ENCODE peak calls at places on chromosomes 6 and 20, in five cellular contexts. O, V, H, P and A are unnamed samples.

GRCh38 chr20:49276201-49276894 is 1.5 kb downstream of the ZNFX1 start:
- DNase-seq in O (no peak), V (no peak), H (no peak), P (no peak), A (no peak)

GRCh38 chr6:79610301-79611009 is 20.7 kb upstream of the SH3BGRL2 start:
- DNase-seq in O (no peak), V (no peak), H (no peak), P (no peak), A (no peak)

GRCh38 chr6:56368484-56368883 is 121.1 kb upstream of the COL21A1 start:
- DNase-seq in O (no peak), V (no peak), H (no peak), P (peak), A (no peak)

GRCh38 chr20:49207071-49207470 is 12.1 kb upstream of the DDX27 start:
- DNase-seq in O (peak), V (peak), H (no peak), P (peak), A (peak)

GRCh38 chr6:158649289-158650143 is at the start of gene SYTL3:
- DNase-seq in O (no peak), V (no peak), H (peak), P (no peak), A (no peak)

GRCh38 chr6:36605102-36605501 is 10.9 kb downstream of the SRSF3 start:
- DNase-seq in O (no peak), V (no peak), H (no peak), P (no peak), A (peak)

GRCh38 chr6:35754452-35755321 is 17.9 kb downstream of the ARMC12 start:
- DNase-seq in O (no peak), V (no peak), H (no peak), P (no peak), A (no peak)

GRCh38 chr20:1757606-1758507 is 100.3 kb upstream of the SIRPG start:
- DNase-seq in O (no peak), V (no peak), H (no peak), P (no peak), A (no peak)

GRCh38 chr20:22944936-22945335 is 90.2 kb upstream of the SSTR4 start:
- DNase-seq in O (no peak), V (no peak), H (no peak), P (no peak), A (no peak)

GRCh38 chr6:127131772-127132171 is 13.3 kb downstream of the RSPO3 start:
- DNase-seq in O (no peak), V (no peak), H (no peak), P (no peak), A (no peak)

GRCh38 chr20:31861346-31862156 is 8.8 kb downstream of the DUSP15 start:
- DNase-seq in O (peak), V (peak), H (no peak), P (peak), A (peak)

GRCh38 chr6:73798592-73798991 is 102.6 kb downstream of the CD109 start:
- DNase-seq in O (peak), V (no peak), H (no peak), P (peak), A (peak)

GRCh38 chr20:59667981-59668515 is 63.7 kb downstream of the PHACTR3 start:
- DNase-seq in O (no peak), V (no peak), H (no peak), P (no peak), A (no peak)

GRCh38 chr6:166707045-166707444 is 80.0 kb upstream of the RPS6KA2 start:
- DNase-seq in O (peak), V (peak), H (no peak), P (peak), A (peak)

GRCh38 chr6:118542184-118542952 is 5.7 kb upstream of the PLN start:
- DNase-seq in O (no peak), V (no peak), H (no peak), P (no peak), A (no peak)

GRCh38 chr6:2834262-2834661 is 7.4 kb downstream of the SERPINB1 start:
- DNase-seq in O (no peak), V (no peak), H (no peak), P (no peak), A (no peak)

GRCh38 chr6:81228912-81229540 is 523.5 kb downstream of the TENT5A start:
- DNase-seq in O (no peak), V (no peak), H (no peak), P (no peak), A (no peak)
- TF ChIP-seq CREB1 in O (no peak), V (no peak), H (no peak), P (no peak), A (no peak)

DNA sequence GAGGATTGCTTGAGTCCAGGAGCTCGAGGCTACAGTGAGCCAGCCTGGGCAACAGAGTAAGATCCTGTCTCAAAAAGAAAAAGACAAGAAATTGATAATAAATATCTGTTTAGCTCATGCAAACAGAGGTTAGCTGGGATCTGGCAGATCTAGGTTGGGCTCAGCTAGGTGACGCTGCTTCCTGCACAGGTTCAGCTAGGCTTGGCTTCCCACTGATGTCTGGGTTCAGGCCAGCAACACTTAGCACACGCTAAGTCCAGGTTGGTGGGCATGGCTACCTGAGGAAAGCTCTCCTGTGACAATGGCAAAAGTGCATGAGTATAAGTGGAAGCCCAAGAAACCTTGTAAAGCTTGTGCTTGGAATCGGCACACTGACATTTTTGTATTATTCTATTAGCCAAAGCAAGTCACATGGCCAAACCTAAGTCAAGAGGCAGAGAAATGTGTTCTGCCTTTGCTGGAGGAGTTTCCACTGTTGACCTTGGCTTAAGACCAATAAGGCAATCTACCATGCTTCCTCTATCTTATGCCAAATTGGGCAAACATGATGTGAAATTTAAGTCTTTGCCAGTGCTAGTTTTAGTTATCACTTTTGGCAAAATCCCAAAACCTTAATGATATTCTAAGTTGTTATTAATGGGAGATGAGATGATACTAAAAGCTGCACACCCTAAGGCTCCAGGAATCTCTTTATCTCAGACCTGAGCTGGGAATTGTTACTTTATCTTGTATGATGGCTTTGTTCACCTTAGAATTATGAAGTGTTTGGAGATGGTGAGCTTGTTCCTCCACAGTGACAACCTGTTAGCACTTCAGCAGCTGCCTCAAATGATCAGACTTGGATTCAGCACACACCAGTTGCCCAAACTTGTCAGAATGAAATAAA is 49.0 kb downstream of the RIN2 start:
- DNase-seq in O (no peak), V (no peak), H (no peak), P (no peak), A (no peak)
- TF ChIP-seq CREB1 in O (no peak), V (no peak), H (no peak), P (no peak), A (no peak)

GRCh38 chr6:97947841-97948240 is 664.8 kb upstream of the MMS22L start:
- DNase-seq in O (no peak), V (no peak), H (no peak), P (peak), A (no peak)
- TF ChIP-seq CREB1 in O (no peak), V (no peak), H (no peak), P (no peak), A (no peak)

GRCh38 chr20:4542270-4542669 is 179.4 kb upstream of the PRND start:
- DNase-seq in O (no peak), V (no peak), H (no peak), P (no peak), A (no peak)

GRCh38 chr20:4546342-4546741 is 175.4 kb upstream of the PRND start:
- DNase-seq in O (peak), V (peak), H (no peak), P (no peak), A (peak)

GRCh38 chr20:4546786-4547185 is 174.9 kb upstream of the PRND start:
- DNase-seq in O (no peak), V (no peak), H (no peak), P (no peak), A (no peak)

GRCh38 chr20:4545526-4545925 is 176.2 kb upstream of the PRND start:
- DNase-seq in O (no peak), V (no peak), H (no peak), P (no peak), A (no peak)

DNA sequence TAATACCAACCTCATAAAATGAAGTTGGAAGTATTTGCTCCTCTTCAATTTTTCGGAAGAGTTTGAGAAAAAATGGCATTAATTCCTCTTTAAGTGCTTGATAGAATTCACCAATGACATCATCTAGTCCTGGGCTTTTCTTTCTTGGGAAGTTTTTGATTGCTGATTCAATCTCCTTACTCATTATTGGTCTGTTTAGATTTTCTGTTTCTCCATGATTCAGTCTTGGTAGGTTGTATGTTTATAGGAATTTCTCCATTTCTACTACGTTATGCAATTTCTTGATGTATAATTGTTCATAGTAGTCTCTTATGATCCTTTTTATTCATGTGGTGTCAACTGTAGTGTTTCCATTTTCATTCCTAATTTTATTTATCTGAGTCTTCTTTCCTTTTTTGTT is 176.9 kb upstream of the PRND start:
- DNase-seq in O (no peak), V (no peak), H (no peak), P (no peak), A (no peak)
- TF ChIP-seq CREB1 in O (no peak), V (no peak), H (no peak), P (no peak), A (no peak)

GRCh38 chr6:20932284-20932683 is 398.0 kb downstream of the CDKAL1 start:
- DNase-seq in O (peak), V (no peak), H (no peak), P (no peak), A (no peak)
- TF ChIP-seq CREB1 in O (no peak), V (no peak), H (no peak), P (no peak), A (no peak)

GRCh38 chr6:34053721-34054120 is 92.2 kb downstream of the GRM4 start:
- DNase-seq in O (peak), V (no peak), H (no peak), P (no peak), A (no peak)

GRCh38 chr6:34052918-34053608 is 92.8 kb downstream of the GRM4 start:
- DNase-seq in O (no peak), V (no peak), H (no peak), P (no peak), A (no peak)

GRCh38 chr6:34056301-34056700 is 89.6 kb downstream of the GRM4 start:
- DNase-seq in O (peak), V (peak), H (no peak), P (no peak), A (peak)

GRCh38 chr6:34057191-34057590 is 88.7 kb downstream of the GRM4 start:
- DNase-seq in O (no peak), V (no peak), H (no peak), P (no peak), A (no peak)

DNA sequence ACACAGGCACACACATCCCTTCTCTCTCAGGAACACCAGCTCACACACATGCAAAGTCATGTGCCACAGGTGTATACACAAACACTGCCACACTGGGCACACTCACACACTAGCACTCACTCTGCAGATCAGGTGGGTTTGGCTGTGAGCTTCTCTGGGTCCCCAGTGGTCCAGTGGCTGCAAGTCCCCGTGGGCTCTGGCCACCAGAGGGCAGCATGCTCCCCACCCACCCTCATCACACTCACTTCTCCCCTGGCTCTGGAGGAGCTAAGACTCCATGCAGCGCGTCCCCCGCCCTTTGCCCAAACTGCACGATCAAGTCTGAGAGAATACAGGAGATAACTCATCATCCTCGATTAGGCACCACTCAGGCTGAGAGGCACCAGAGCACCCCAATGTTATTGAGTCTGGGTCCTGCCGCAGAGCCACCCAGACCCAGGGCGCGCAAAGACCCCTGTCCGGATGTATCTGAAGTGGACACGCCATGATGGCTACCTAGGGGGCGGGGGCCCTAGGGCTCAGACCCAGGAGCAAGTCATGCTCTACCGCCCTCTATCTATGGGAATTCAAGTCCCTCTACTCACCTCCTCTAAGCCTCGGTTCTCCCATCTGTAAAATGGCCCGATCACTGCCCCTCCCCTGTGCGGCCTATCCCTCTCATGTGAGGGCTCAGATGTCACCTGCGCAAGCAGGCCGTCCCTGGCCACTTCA is 90.5 kb downstream of the GRM4 start:
- DNase-seq in O (peak), V (peak), H (no peak), P (peak), A (peak)
- TF ChIP-seq CREB1 in O (no peak), V (no peak), H (no peak), P (no peak), A (no peak)